ENCODE peak calls at places on chromosomes 13 and 19, in four cellular contexts. One of them, this sample, is unnamed.
A peak's percentile ranks its signal among the peaks of the same experiment; 100 is the strongest.

GRCh38 chr13:98693756-98694155 is 58.7 kb downstream of the SLC15A1 start:
- DNase-seq in thoracic aorta: no peak
- DNase-seq in body of pancreas: no peak
- DNase-seq in IMR-90: no peak
- DNase-seq in this sample: peak; percentile 78

GRCh38 chr19:49676136-49676689 is 858 bp upstream of the PRMT1 start:
- DNase-seq in thoracic aorta: no peak
- DNase-seq in body of pancreas: peak; percentile 91
- DNase-seq in IMR-90: peak; percentile 95
- DNase-seq in this sample: no peak

GRCh38 chr13:45623516-45624090 is 8.1 kb upstream of the ERICH6B start:
- DNase-seq in thoracic aorta: no peak
- DNase-seq in body of pancreas: no peak
- DNase-seq in IMR-90: peak; percentile 16
- DNase-seq in this sample: no peak

GRCh38 chr13:40377783-40378182 is 288.7 kb downstream of the FOXO1 start:
- DNase-seq in thoracic aorta: no peak
- DNase-seq in body of pancreas: no peak
- DNase-seq in IMR-90: no peak
- DNase-seq in this sample: no peak

GRCh38 chr13:99360696-99361095 is 53.5 kb upstream of the GPR183 start:
- DNase-seq in thoracic aorta: no peak
- DNase-seq in body of pancreas: no peak
- DNase-seq in IMR-90: no peak
- DNase-seq in this sample: no peak

GRCh38 chr13:62278271-62278670 is 862.6 kb upstream of the PCDH20 start:
- DNase-seq in thoracic aorta: no peak
- DNase-seq in body of pancreas: no peak
- DNase-seq in IMR-90: no peak
- DNase-seq in this sample: no peak

GRCh38 chr13:30019648-30020626 is 169.5 kb upstream of the UBL3 start:
- DNase-seq in thoracic aorta: no peak
- DNase-seq in body of pancreas: no peak
- DNase-seq in IMR-90: no peak
- DNase-seq in this sample: no peak

GRCh38 chr19:13026478-13026999 is 31.3 kb downstream of the NFIX start:
- DNase-seq in thoracic aorta: no peak
- DNase-seq in body of pancreas: peak; percentile 70
- DNase-seq in IMR-90: peak; percentile 57
- DNase-seq in this sample: no peak

GRCh38 chr13:111394211-111394922 is 73.9 kb downstream of the TEX29 start:
- DNase-seq in thoracic aorta: no peak
- DNase-seq in body of pancreas: no peak
- DNase-seq in IMR-90: no peak
- DNase-seq in this sample: no peak

GRCh38 chr19:44648536-44649370 is 5.0 kb downstream of the PVR start:
- DNase-seq in thoracic aorta: no peak
- DNase-seq in body of pancreas: peak; percentile 46
- DNase-seq in IMR-90: peak; percentile 68
- DNase-seq in this sample: no peak

GRCh38 chr19:57587529-57587928 is 3.6 kb downstream of the ZIK1 start:
- DNase-seq in thoracic aorta: no peak
- DNase-seq in body of pancreas: no peak
- DNase-seq in IMR-90: peak; percentile 87
- DNase-seq in this sample: no peak

GRCh38 chr19:50719566-50719965 is at the start of gene SHANK1:
- DNase-seq in thoracic aorta: no peak
- DNase-seq in body of pancreas: no peak
- DNase-seq in IMR-90: peak; percentile 17
- DNase-seq in this sample: peak; percentile 33

GRCh38 chr19:50719119-50719435 is 525 bp downstream of the SHANK1 start:
- DNase-seq in thoracic aorta: no peak
- DNase-seq in body of pancreas: no peak
- DNase-seq in IMR-90: no peak
- DNase-seq in this sample: no peak

GRCh38 chr19:50721441-50722137 is 1.6 kb upstream of the CLEC11A start:
- DNase-seq in thoracic aorta: no peak
- DNase-seq in body of pancreas: no peak
- DNase-seq in IMR-90: no peak
- DNase-seq in this sample: no peak

GRCh38 chr19:50720921-50721291 is 1.3 kb upstream of the SHANK1 start:
- DNase-seq in thoracic aorta: no peak
- DNase-seq in body of pancreas: no peak
- DNase-seq in IMR-90: peak; percentile 73
- DNase-seq in this sample: no peak

DNA sequence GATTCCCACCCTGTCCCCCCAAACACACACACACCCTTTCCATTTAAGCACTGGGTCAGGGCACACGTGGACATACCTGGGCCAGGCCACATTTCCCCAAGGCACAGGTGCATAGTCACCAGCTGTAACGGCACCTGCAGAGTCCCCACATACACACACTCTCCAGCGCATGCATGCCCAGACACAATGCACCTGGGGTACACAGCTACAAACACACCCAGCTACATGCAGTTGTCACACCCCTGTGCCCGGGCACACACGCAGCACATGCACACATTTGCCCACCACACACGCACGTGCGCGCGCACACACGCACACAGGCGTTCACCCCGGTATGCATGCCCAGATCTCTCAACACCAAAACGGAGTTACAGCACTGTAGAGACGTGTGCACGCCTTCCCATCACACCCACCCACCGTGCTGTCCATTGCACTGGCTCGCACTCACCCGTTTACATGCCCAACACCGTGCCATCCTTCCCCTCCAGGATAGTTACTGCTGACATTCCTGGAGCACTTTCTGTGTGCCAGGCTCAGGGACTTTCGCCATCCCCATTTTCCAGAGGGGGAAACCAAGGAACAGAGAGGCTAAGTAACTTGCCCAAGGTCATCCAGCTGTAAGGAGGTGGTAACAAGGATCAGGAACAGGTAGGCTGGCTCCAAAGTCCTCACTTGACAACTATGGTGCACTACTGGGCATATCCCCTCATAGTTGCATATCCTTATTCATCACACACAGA is 749 bp upstream of the SHANK1 start:
- DNase-seq in thoracic aorta: no peak
- DNase-seq in body of pancreas: no peak
- DNase-seq in IMR-90: no peak
- DNase-seq in this sample: no peak
- H3K4me3 ChIP-seq in thoracic aorta: no peak overlapping the region
- H3K4me3 ChIP-seq in body of pancreas: no peak overlapping the region
- H3K4me3 ChIP-seq in IMR-90: no peak overlapping the region
- H3K4me3 ChIP-seq in this sample: no peak overlapping the region

GRCh38 chr19:19110410-19111137 is 27.7 kb downstream of the TMEM161A start:
- DNase-seq in thoracic aorta: no peak
- DNase-seq in body of pancreas: no peak
- DNase-seq in IMR-90: no peak
- DNase-seq in this sample: no peak
- TF ChIP-seq CTCF in thoracic aorta: peak; percentile 18
- TF ChIP-seq CTCF in body of pancreas: no peak
- TF ChIP-seq CTCF in IMR-90: no peak
- TF ChIP-seq CTCF in this sample: no peak

GRCh38 chr19:55156202-55157063 is 1.1 kb downstream of the TNNI3 start:
- DNase-seq in thoracic aorta: no peak
- DNase-seq in body of pancreas: peak; percentile 46
- DNase-seq in IMR-90: peak; percentile 44
- DNase-seq in this sample: no peak
- H3K4me3 ChIP-seq in thoracic aorta: no peak overlapping the region
- H3K4me3 ChIP-seq in body of pancreas: no peak overlapping the region
- H3K4me3 ChIP-seq in IMR-90: no peak overlapping the region
- H3K4me3 ChIP-seq in this sample: no peak overlapping the region

GRCh38 chr19:40948580-40949299 is 42.3 kb upstream of the CYP2B6 start:
- DNase-seq in thoracic aorta: no peak
- DNase-seq in body of pancreas: no peak
- DNase-seq in IMR-90: no peak
- DNase-seq in this sample: no peak
- TF ChIP-seq CTCF in thoracic aorta: no peak
- TF ChIP-seq CTCF in body of pancreas: no peak
- TF ChIP-seq CTCF in IMR-90: no peak
- TF ChIP-seq CTCF in this sample: no peak

GRCh38 chr13:78476910-78477309 is 126.4 kb downstream of the POU4F1 start:
- DNase-seq in thoracic aorta: no peak
- DNase-seq in body of pancreas: no peak
- DNase-seq in IMR-90: no peak
- DNase-seq in this sample: no peak

DNA sequence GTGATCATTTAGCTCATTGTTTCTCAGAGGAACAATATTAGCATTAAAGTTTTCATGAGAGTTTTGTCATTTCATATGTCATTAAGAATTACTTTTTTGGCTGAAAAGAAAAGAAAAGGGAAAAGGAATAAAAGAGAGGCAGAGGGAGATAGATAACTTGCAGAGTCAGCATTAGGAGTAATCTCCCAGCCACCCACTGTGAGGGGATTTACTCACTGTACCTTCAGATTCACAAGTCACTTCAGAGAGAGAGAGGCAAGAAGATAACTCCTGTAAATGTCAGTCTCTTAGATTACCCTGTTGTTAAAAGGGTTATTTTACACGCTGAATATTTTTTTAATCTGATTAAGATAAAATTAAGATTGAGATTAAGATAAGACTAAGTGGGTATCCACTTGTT is 125.2 kb downstream of the POU4F1 start:
- DNase-seq in thoracic aorta: no peak
- DNase-seq in body of pancreas: no peak
- DNase-seq in IMR-90: no peak
- DNase-seq in this sample: peak; percentile 9
- H3K4me3 ChIP-seq in thoracic aorta: no peak overlapping the region
- H3K4me3 ChIP-seq in body of pancreas: no peak overlapping the region
- H3K4me3 ChIP-seq in IMR-90: no peak overlapping the region
- H3K4me3 ChIP-seq in this sample: no peak overlapping the region

DNA sequence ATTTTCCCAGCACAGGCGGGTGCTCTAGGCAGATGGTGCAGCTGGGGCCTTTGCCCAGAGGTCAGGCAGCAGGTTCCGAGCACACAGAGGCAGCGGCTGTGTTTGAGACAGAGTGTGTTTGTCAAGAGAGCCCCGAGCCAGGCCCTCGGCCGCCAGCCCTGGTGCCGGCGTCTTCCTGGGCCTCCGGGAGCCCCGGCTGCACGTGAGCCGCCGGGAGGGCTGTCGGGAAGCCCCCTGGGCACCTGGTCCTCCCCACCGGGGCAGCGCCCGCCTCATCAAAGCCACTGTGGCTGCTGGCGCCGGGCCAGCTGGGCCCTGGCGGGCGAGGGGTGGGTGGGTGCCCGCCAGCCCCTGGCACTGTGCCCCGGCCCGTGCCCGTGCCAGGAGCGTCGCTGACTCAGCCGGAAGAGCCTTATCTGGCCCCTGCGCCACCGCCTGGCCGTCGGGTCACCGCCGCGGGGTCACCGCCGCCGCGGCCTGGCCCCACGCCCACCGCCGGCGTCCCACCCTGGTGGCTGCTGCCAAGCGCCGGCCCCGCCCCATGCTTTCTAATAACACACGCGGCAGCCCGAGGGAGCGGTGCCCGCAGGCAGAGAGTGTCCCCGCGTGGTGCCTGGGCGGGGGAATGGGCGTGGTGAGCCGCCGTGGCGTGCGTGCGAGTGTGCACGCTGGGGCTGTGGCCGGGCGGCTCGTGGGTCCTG is 14.9 kb downstream of the ARID3A start:
- DNase-seq in thoracic aorta: peak; percentile 57
- DNase-seq in body of pancreas: peak; percentile 95
- DNase-seq in IMR-90: peak; percentile 57
- DNase-seq in this sample: no peak
- TF ChIP-seq CTCF in thoracic aorta: no peak
- TF ChIP-seq CTCF in body of pancreas: no peak
- TF ChIP-seq CTCF in IMR-90: no peak
- TF ChIP-seq CTCF in this sample: no peak